ENCODE peak calls at places on chromosomes 3 and 15, in eight cellular contexts. One of them, this sample, is unnamed.

GRCh38 chr3:156519758-156520162 is 35.2 kb downstream of the SSR3 start:
- ATAC-seq in Panc1: no peak
- ATAC-seq in HepG2: peak; percentile 25
- ATAC-seq in upper lobe of left lung: no peak
- ATAC-seq in K562: no peak
- ATAC-seq in HCT116: no peak
- ATAC-seq in GM12878: peak; percentile 84
- ATAC-seq in GM23338: no peak
- ATAC-seq in this sample: no peak

GRCh38 chr3:33597257-33597689 is 120.8 kb downstream of the CLASP2 start:
- ATAC-seq in K562: peak; percentile 47
- ATAC-seq in upper lobe of left lung: no peak
- ATAC-seq in Panc1: no peak
- ATAC-seq in HepG2: peak; percentile 69
- ATAC-seq in GM23338: no peak
- ATAC-seq in GM12878: no peak
- ATAC-seq in HCT116: no peak
- ATAC-seq in this sample: no peak

GRCh38 chr15:45539680-45540079 is 17.1 kb upstream of the SLC30A4 start:
- ATAC-seq in GM23338: no peak
- ATAC-seq in upper lobe of left lung: no peak
- ATAC-seq in K562: no peak
- ATAC-seq in GM12878: no peak
- ATAC-seq in HepG2: no peak
- ATAC-seq in HCT116: no peak
- ATAC-seq in Panc1: no peak
- ATAC-seq in this sample: no peak

GRCh38 chr3:28936154-28936553 is 344.7 kb upstream of the RBMS3 start:
- ATAC-seq in HepG2: no peak
- ATAC-seq in GM12878: no peak
- ATAC-seq in upper lobe of left lung: no peak
- ATAC-seq in HCT116: no peak
- ATAC-seq in Panc1: no peak
- ATAC-seq in K562: no peak
- ATAC-seq in GM23338: no peak
- ATAC-seq in this sample: no peak

GRCh38 chr3:14301558-14301957 is 100.8 kb upstream of the SLC6A6 start:
- ATAC-seq in Panc1: no peak
- ATAC-seq in K562: no peak
- ATAC-seq in GM12878: no peak
- ATAC-seq in GM23338: peak; percentile 43
- ATAC-seq in HepG2: peak; percentile 86
- ATAC-seq in HCT116: no peak
- ATAC-seq in upper lobe of left lung: no peak
- ATAC-seq in this sample: no peak

GRCh38 chr3:161035711-161036110 is 69.4 kb downstream of the B3GALNT1 start:
- ATAC-seq in GM23338: no peak
- ATAC-seq in Panc1: no peak
- ATAC-seq in HepG2: no peak
- ATAC-seq in K562: no peak
- ATAC-seq in GM12878: peak; percentile 29
- ATAC-seq in HCT116: no peak
- ATAC-seq in upper lobe of left lung: peak; percentile 74
- ATAC-seq in this sample: no peak

GRCh38 chr3:195811756-195812155 is at the start of gene MUC4:
- ATAC-seq in Panc1: no peak
- ATAC-seq in K562: peak; percentile 79
- ATAC-seq in GM23338: peak; percentile 59
- ATAC-seq in HCT116: no peak
- ATAC-seq in GM12878: no peak
- ATAC-seq in upper lobe of left lung: peak; percentile 4
- ATAC-seq in HepG2: no peak
- ATAC-seq in this sample: no peak

GRCh38 chr15:99692825-99693224 is 40.4 kb downstream of the LYSMD4 start:
- ATAC-seq in GM23338: no peak
- ATAC-seq in Panc1: no peak
- ATAC-seq in GM12878: peak; percentile 43
- ATAC-seq in K562: no peak
- ATAC-seq in upper lobe of left lung: no peak
- ATAC-seq in HCT116: no peak
- ATAC-seq in HepG2: no peak
- ATAC-seq in this sample: no peak

GRCh38 chr3:50664959-50665602 is 9.6 kb upstream of the DOCK3 start:
- ATAC-seq in GM23338: no peak
- ATAC-seq in HepG2: no peak
- ATAC-seq in upper lobe of left lung: no peak
- ATAC-seq in HCT116: no peak
- ATAC-seq in GM12878: no peak
- ATAC-seq in Panc1: no peak
- ATAC-seq in K562: no peak
- ATAC-seq in this sample: no peak

GRCh38 chr15:51367322-51367976 is 26.0 kb downstream of the GLDN start:
- ATAC-seq in Panc1: peak; percentile 79
- ATAC-seq in HepG2: peak; percentile 87
- ATAC-seq in HCT116: no peak
- ATAC-seq in GM12878: no peak
- ATAC-seq in upper lobe of left lung: peak; percentile 34
- ATAC-seq in GM23338: peak; percentile 39
- ATAC-seq in K562: no peak
- ATAC-seq in this sample: peak; percentile 22

GRCh38 chr3:37737134-37737533 is 124.5 kb upstream of the CTDSPL start:
- ATAC-seq in GM23338: no peak
- ATAC-seq in upper lobe of left lung: no peak
- ATAC-seq in HepG2: no peak
- ATAC-seq in Panc1: no peak
- ATAC-seq in HCT116: no peak
- ATAC-seq in K562: no peak
- ATAC-seq in GM12878: peak; percentile 67
- ATAC-seq in this sample: no peak

GRCh38 chr15:40691737-40692136 is 3.2 kb upstream of the RAD51 start:
- ATAC-seq in K562: no peak
- ATAC-seq in GM12878: no peak
- ATAC-seq in GM23338: no peak
- ATAC-seq in HCT116: no peak
- ATAC-seq in upper lobe of left lung: no peak
- ATAC-seq in HepG2: no peak
- ATAC-seq in Panc1: no peak
- ATAC-seq in this sample: no peak

GRCh38 chr15:68817304-68818087 is 3.2 kb downstream of the ANP32A start:
- ATAC-seq in GM12878: peak; percentile 52
- ATAC-seq in HCT116: peak; percentile 31
- ATAC-seq in HepG2: peak; percentile 19
- ATAC-seq in K562: peak; percentile 39
- ATAC-seq in GM23338: peak; percentile 4
- ATAC-seq in upper lobe of left lung: peak; percentile 76
- ATAC-seq in Panc1: peak; percentile 27
- ATAC-seq in this sample: peak; percentile 19

GRCh38 chr15:74808073-74808839 is 4.4 kb upstream of the LMAN1L start:
- ATAC-seq in GM12878: peak; percentile 51
- ATAC-seq in upper lobe of left lung: peak; percentile 83
- ATAC-seq in Panc1: peak; percentile 25
- ATAC-seq in HCT116: peak; percentile 39
- ATAC-seq in K562: peak; percentile 60
- ATAC-seq in GM23338: no peak
- ATAC-seq in HepG2: peak; percentile 51
- ATAC-seq in this sample: no peak

GRCh38 chr3:50572801-50573371 is 3.6 kb downstream of the HEMK1 start:
- ATAC-seq in Panc1: no peak
- ATAC-seq in GM12878: no peak
- ATAC-seq in K562: no peak
- ATAC-seq in HCT116: no peak
- ATAC-seq in upper lobe of left lung: no peak
- ATAC-seq in HepG2: no peak
- ATAC-seq in GM23338: no peak
- ATAC-seq in this sample: no peak

GRCh38 chr3:33030246-33030645 is 66.7 kb downstream of the GLB1 start:
- ATAC-seq in Panc1: no peak
- ATAC-seq in HepG2: no peak
- ATAC-seq in GM23338: no peak
- ATAC-seq in K562: no peak
- ATAC-seq in HCT116: no peak
- ATAC-seq in upper lobe of left lung: no peak
- ATAC-seq in GM12878: no peak
- ATAC-seq in this sample: no peak

GRCh38 chr3:40267940-40268707 is 41.4 kb upstream of the EIF1B start:
- ATAC-seq in GM23338: no peak
- ATAC-seq in K562: peak; percentile 61
- ATAC-seq in upper lobe of left lung: no peak
- ATAC-seq in HepG2: no peak
- ATAC-seq in GM12878: no peak
- ATAC-seq in Panc1: no peak
- ATAC-seq in HCT116: no peak
- ATAC-seq in this sample: no peak

GRCh38 chr15:37900286-37901221 is 33.9 kb upstream of the TMCO5A start:
- ATAC-seq in HepG2: no peak
- ATAC-seq in HCT116: no peak
- ATAC-seq in GM23338: no peak
- ATAC-seq in Panc1: no peak
- ATAC-seq in K562: no peak
- ATAC-seq in GM12878: no peak
- ATAC-seq in upper lobe of left lung: no peak
- ATAC-seq in this sample: no peak

DNA sequence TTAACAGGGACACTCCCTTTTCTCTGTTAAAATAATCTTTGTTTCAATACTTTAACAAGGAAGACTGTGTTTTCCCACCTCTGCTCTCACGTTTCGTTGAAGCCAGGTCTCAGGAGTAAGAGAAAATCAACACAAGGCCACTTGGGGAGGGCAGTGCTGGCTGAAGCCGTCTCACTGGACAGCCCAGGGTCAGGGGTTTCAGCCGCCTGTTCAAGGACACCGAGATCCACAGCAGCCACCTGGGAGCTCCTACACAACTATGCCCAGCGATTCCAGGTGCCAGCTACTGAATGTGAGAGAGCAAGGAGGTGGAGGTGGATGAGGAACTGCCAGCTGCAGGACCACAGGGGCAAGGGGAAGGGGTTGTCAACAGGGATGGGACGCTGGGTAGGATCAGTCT is 42.6 kb upstream of the ADAMTSL3 start:
- ATAC-seq in HepG2: no peak
- ATAC-seq in GM12878: no peak
- ATAC-seq in GM23338: no peak
- ATAC-seq in Panc1: no peak
- ATAC-seq in upper lobe of left lung: no peak
- ATAC-seq in HCT116: no peak
- ATAC-seq in K562: no peak
- ATAC-seq in this sample: no peak
- H3K4me1 ChIP-seq in HepG2: no peaks in the 10 kb centered on the region
- H3K4me1 ChIP-seq in GM12878: no peaks in the 10 kb centered on the region
- H3K4me1 ChIP-seq in GM23338: no peaks in the 10 kb centered on the region
- H3K4me1 ChIP-seq in Panc1: no peaks in the 10 kb centered on the region
- H3K4me1 ChIP-seq in upper lobe of left lung: no peaks in the 10 kb centered on the region
- H3K4me1 ChIP-seq in HCT116: no peaks in the 10 kb centered on the region
- H3K4me1 ChIP-seq in K562: no peaks in the 10 kb centered on the region
- H3K4me1 ChIP-seq in this sample: no peaks in the 10 kb centered on the region

DNA sequence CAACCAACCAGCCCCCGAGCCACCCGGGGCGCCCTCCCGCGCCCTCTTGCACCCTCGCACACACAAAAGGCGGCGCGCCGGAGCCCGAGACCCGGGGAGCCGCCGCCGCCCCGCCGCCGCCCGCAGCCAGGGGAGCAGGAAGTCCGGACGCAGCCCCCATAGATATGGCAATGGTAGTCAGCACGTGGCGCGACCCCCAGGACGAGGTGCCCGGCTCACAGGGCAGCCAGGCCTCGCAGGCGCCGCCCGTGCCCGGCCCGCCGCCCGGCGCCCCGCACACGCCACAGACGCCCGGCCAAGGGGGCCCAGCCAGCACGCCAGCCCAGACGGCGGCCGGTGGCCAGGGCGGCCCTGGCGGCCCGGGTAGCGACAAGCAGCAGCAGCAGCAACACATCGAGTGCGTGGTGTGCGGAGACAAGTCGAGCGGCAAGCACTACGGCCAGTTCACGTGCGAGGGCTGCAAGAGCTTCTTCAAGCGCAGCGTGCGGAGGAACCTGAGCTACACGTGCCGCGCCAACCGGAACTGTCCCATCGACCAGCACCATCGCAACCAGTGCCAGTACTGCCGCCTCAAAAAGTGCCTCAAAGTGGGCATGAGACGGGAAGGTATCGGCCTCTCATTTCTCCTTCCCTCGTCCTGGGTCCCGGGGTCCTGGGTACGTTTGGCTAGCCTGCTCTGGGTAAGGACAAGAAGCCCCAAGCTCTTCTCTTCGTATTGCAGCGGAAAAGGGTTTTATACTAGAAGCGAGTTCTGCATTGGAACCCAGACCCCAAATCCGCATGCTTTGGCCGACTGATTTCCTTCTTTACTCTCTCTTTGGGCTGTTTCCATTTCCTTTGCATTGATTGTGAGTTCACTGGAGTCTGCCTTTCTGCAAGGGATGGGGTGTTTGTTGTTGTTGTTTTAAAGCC is 1.7 kb downstream of the NR2F2 start:
- ATAC-seq in K562: no peak
- ATAC-seq in HCT116: no peak
- ATAC-seq in Panc1: no peak
- ATAC-seq in upper lobe of left lung: no peak
- ATAC-seq in GM12878: no peak
- ATAC-seq in GM23338: no peak
- ATAC-seq in HepG2: peak; percentile 2
- ATAC-seq in this sample: no peak
- TF ChIP-seq POLR2AphosphoS5 in K562: no peak
- TF ChIP-seq POLR2AphosphoS5 in HCT116: peak; percentile 17
- TF ChIP-seq POLR2AphosphoS5 in Panc1: peak; percentile 43
- TF ChIP-seq POLR2AphosphoS5 in upper lobe of left lung: peak; percentile 16
- TF ChIP-seq POLR2AphosphoS5 in GM12878: no peak
- TF ChIP-seq POLR2AphosphoS5 in GM23338: no peak
- TF ChIP-seq POLR2AphosphoS5 in HepG2: no peak
- TF ChIP-seq POLR2AphosphoS5 in this sample: peak; percentile 31

GRCh38 chr3:138943724-138944131 is 3.2 kb downstream of the FOXL2 start:
- ATAC-seq in HepG2: no peak
- ATAC-seq in HCT116: no peak
- ATAC-seq in K562: no peak
- ATAC-seq in GM23338: no peak
- ATAC-seq in Panc1: no peak
- ATAC-seq in upper lobe of left lung: no peak
- ATAC-seq in GM12878: no peak
- ATAC-seq in this sample: no peak
- H3K4me1 ChIP-seq in HepG2: peaks cover 4% of the 10 kb centered on the region
- H3K4me1 ChIP-seq in HCT116: no peaks in the 10 kb centered on the region
- H3K4me1 ChIP-seq in K562: peaks cover 58% of the 10 kb centered on the region
- H3K4me1 ChIP-seq in GM23338: peaks cover 61% of the 10 kb centered on the region
- H3K4me1 ChIP-seq in Panc1: peaks cover 38% of the 10 kb centered on the region
- H3K4me1 ChIP-seq in upper lobe of left lung: peaks cover 47% of the 10 kb centered on the region
- H3K4me1 ChIP-seq in GM12878: no peaks in the 10 kb centered on the region
- H3K4me1 ChIP-seq in this sample: peaks cover 59% of the 10 kb centered on the region

DNA sequence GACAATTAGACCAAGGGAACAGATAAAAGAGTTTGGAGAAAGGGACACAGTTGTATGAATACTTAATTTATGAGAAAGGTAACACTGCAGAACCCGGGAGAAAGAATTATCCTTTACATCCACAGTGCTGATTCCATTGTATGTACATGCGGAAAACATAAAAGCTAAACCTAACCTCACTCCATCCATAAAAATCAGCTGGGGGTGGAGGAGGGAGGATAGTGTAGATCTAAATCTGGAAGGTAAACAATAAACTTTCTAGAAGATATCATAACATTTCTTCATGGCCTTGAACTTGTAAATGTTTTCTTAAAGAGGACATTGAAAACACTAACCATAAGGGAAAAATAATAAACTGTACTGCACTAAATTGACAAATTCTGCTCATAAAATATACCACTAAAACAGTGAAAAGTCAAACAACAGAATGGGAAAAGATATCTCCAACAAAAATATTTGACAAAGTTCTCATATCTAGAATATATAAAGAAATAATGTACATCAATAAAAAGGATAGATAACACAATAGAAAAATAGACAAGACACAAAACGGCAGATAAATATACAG is 220.5 kb downstream of the DPH6 start:
- ATAC-seq in GM12878: no peak
- ATAC-seq in Panc1: no peak
- ATAC-seq in upper lobe of left lung: no peak
- ATAC-seq in HCT116: no peak
- ATAC-seq in K562: no peak
- ATAC-seq in GM23338: no peak
- ATAC-seq in HepG2: no peak
- ATAC-seq in this sample: no peak
- TF ChIP-seq POLR2AphosphoS5 in GM12878: no peak
- TF ChIP-seq POLR2AphosphoS5 in Panc1: no peak
- TF ChIP-seq POLR2AphosphoS5 in upper lobe of left lung: no peak
- TF ChIP-seq POLR2AphosphoS5 in HCT116: no peak
- TF ChIP-seq POLR2AphosphoS5 in K562: no peak
- TF ChIP-seq POLR2AphosphoS5 in GM23338: no peak
- TF ChIP-seq POLR2AphosphoS5 in HepG2: no peak
- TF ChIP-seq POLR2AphosphoS5 in this sample: no peak

This sample was measured in gastroesophageal sphincter.